ENCODE peak calls at places on chromosomes 7 and 10, in five cellular contexts. T is GM10248, K is left ventricle myocardium inferior, W is T-helper 17 cell, Z is erythroblast. J is an unnamed sample.

GRCh38 chr7:93920496-93921189 is 892 bp upstream of the GNG11 start:
- DNase-seq in T (no peak), K (no peak), Z (no peak), W (no peak), J (no peak)

GRCh38 chr10:4316166-4316810 is 509.7 kb upstream of the AKR1E2 start:
- DNase-seq in K (peak), Z (no peak), W (no peak), T (no peak), J (no peak)

GRCh38 chr10:49691588-49691987 is 12.1 kb downstream of the C10orf53 start:
- DNase-seq in W (no peak), K (no peak), Z (no peak), T (no peak), J (no peak)

GRCh38 chr7:155001756-155002410 is 1.0 kb downstream of the PAXIP1 start:
- DNase-seq in T (peak), Z (peak), W (no peak), K (no peak), J (no peak)

GRCh38 chr10:3782099-3782455 is 2.9 kb downstream of the KLF6 start:
- DNase-seq in Z (peak), T (no peak), W (no peak), K (no peak), J (no peak)

GRCh38 chr7:1693419-1693990 is 23.4 kb downstream of the ELFN1 start:
- DNase-seq in K (peak), T (no peak), W (no peak), Z (no peak), J (no peak)

GRCh38 chr7:155574556-155574955 is 28.2 kb upstream of the CNPY1 start:
- DNase-seq in K (no peak), W (no peak), Z (no peak), T (no peak), J (no peak)

GRCh38 chr10:104076743-104077160 is 8.9 kb downstream of the COL17A1 start:
- DNase-seq in Z (no peak), T (no peak), K (peak), W (no peak), J (no peak)

GRCh38 chr10:125911145-125911544 is 14.8 kb downstream of the FANK1 start:
- DNase-seq in T (no peak), Z (no peak), W (no peak), K (no peak), J (no peak)

GRCh38 chr7:919924-920341 is 34.5 kb downstream of the ADAP1 start:
- DNase-seq in Z (no peak), T (no peak), K (peak), W (no peak), J (no peak)

GRCh38 chr10:131084791-131085585 is 226.5 kb downstream of the TCERG1L start:
- DNase-seq in W (no peak), K (no peak), Z (no peak), T (no peak), J (no peak)

GRCh38 chr7:135317676-135318326 is 84.2 kb downstream of the STRA8 start:
- DNase-seq in K (no peak), W (no peak), Z (no peak), T (no peak), J (no peak)

GRCh38 chr7:30817060-30817770 is 46.0 kb downstream of the MINDY4 start:
- DNase-seq in K (no peak), T (no peak), Z (no peak), W (no peak), J (no peak)

GRCh38 chr10:59903871-59904270 is 2.5 kb downstream of the CCDC6 start:
- DNase-seq in W (no peak), K (no peak), T (no peak), Z (no peak), J (no peak)

GRCh38 chr7:107069457-107069856 is 25.0 kb downstream of the PRKAR2B start:
- DNase-seq in T (no peak), W (no peak), K (no peak), Z (peak), J (no peak)

GRCh38 chr10:101230185-101230917 is 1.1 kb upstream of the LBX1 start:
- DNase-seq in T (no peak), Z (no peak), K (no peak), W (no peak), J (no peak)

J was measured in activated effector memory CD4-positive, alpha-beta T cell treated with Interleukin-2 at 50 U/mL for 16 hours.